ENCODE peak calls at places on chromosomes 2 and 18, in nine cellular contexts. E is GM23248, L is retina, X is right cardiac atrium, R is MCF 10A, C is ureter, W is progenitor cell of endocrine pancreas, T is fibroblast of mammary gland, H is choroid plexus epithelial cell. M is an unnamed sample.

GRCh38 chr2:28250006-28250405 is 142.7 kb upstream of the FOSL2 start:
- DNase-seq in E (peak), L (no peak), X (no peak), R (peak), C (no peak), W (no peak), T (peak), H (peak), M (peak)

GRCh38 chr2:72210470-72210869 is 62.8 kb upstream of the CYP26B1 start:
- DNase-seq in E (no peak), L (no peak), X (no peak), R (peak), C (no peak), W (no peak), T (no peak), H (peak), M (no peak)

GRCh38 chr18:79480171-79480981 is 84.6 kb downstream of the NFATC1 start:
- DNase-seq in E (no peak), L (no peak), X (peak), R (no peak), C (no peak), W (no peak), T (no peak), H (no peak), M (no peak)

GRCh38 chr18:44067201-44067600 is 613.5 kb upstream of the SETBP1 start:
- DNase-seq in E (no peak), L (no peak), X (no peak), R (no peak), C (no peak), W (no peak), T (no peak), H (no peak), M (no peak)

GRCh38 chr2:102488063-102488462 is 15.0 kb downstream of the SLC9A4 start:
- DNase-seq in E (peak), L (no peak), X (no peak), R (peak), C (peak), W (no peak), T (peak), H (peak), M (peak)

GRCh38 chr18:59570101-59570875 is 126.9 kb downstream of the CCBE1 start:
- DNase-seq in E (no peak), L (peak), X (no peak), R (no peak), C (no peak), W (no peak), T (no peak), H (no peak), M (peak)

GRCh38 chr2:20034821-20035220 is 16.6 kb downstream of the LAPTM4A start:
- DNase-seq in E (no peak), L (no peak), X (no peak), R (no peak), C (no peak), W (no peak), T (no peak), H (no peak), M (no peak)

GRCh38 chr18:50863840-50864239 is 15.1 kb upstream of the ME2 start:
- DNase-seq in E (no peak), L (no peak), X (no peak), R (no peak), C (no peak), W (no peak), T (no peak), H (no peak), M (no peak)

GRCh38 chr2:5528741-5529140 is 163.4 kb upstream of the SOX11 start:
- DNase-seq in E (no peak), L (no peak), X (no peak), R (no peak), C (no peak), W (no peak), T (no peak), H (no peak), M (no peak)

GRCh38 chr18:35713545-35713944 is 132.0 kb downstream of the GALNT1 start:
- DNase-seq in E (peak), L (no peak), X (no peak), R (no peak), C (no peak), W (no peak), T (peak), H (peak), M (peak)

GRCh38 chr2:98607104-98607503 is 1.2 kb downstream of the COA5 start:
- DNase-seq in E (no peak), L (no peak), X (no peak), R (no peak), C (no peak), W (no peak), T (no peak), H (no peak), M (no peak)

GRCh38 chr2:192286093-192286701 is 91.5 kb upstream of the TMEFF2 start:
- DNase-seq in E (peak), L (no peak), X (peak), R (peak), C (no peak), W (no peak), T (peak), H (peak), M (peak)

GRCh38 chr2:141323571-141323970 is 807.2 kb downstream of the LRP1B start:
- DNase-seq in E (no peak), L (no peak), X (no peak), R (no peak), C (no peak), W (no peak), T (no peak), H (no peak), M (no peak)

GRCh38 chr2:207473203-207473865 is 56.4 kb upstream of the CREB1 start:
- DNase-seq in E (peak), L (peak), X (no peak), R (peak), C (peak), W (no peak), T (peak), H (peak), M (peak)